ENCODE peak calls at places on chromosomes 6 and 20, in ten cellular contexts. R is AG09309; Z is CD8-positive, alpha-beta T cell; M is Calu3; P is tibial artery; W is CD4-positive, alpha-beta T cell; E is ovary; U is dorsolateral prefrontal cortex; F is body of pancreas; L is CD14-positive monocyte. S is an unnamed sample.

GRCh38 chr6:53623497-53623896 is 42.1 kb downstream of the KLHL31 start:
- DNase-seq in R (peak), Z (no peak), M (no peak), P (no peak), W (no peak), E (no peak), U (no peak), F (peak), L (no peak), S (peak)

GRCh38 chr20:17664025-17664638 is 17.9 kb downstream of the RRBP1 start:
- DNase-seq in R (no peak), Z (no peak), M (no peak), P (peak), W (no peak), E (peak), U (no peak), F (no peak), L (no peak), S (no peak)

GRCh38 chr20:63635431-63636141 is 8.7 kb upstream of the GMEB2 start:
- DNase-seq in R (no peak), Z (peak), M (no peak), P (no peak), W (peak), E (no peak), U (no peak), F (peak), L (no peak), S (no peak)

GRCh38 chr20:23397961-23398360 is 23.3 kb downstream of the NAPB start:
- DNase-seq in R (no peak), Z (no peak), M (no peak), P (no peak), W (no peak), E (no peak), U (no peak), F (no peak), L (no peak), S (peak)

GRCh38 chr20:24034820-24035219 is 46.2 kb upstream of the GGTLC1 start:
- DNase-seq in R (no peak), Z (no peak), M (peak), P (no peak), W (no peak), E (no peak), U (no peak), F (peak), L (no peak), S (peak)

GRCh38 chr6:57423468-57423867 is 106.0 kb downstream of the PRIM2 start:
- DNase-seq in R (no peak), Z (no peak), M (no peak), P (no peak), W (no peak), E (no peak), U (no peak), F (no peak), L (no peak), S (no peak)

GRCh38 chr6:138515657-138516056 is 16.4 kb upstream of the NHSL1 start:
- DNase-seq in R (no peak), Z (no peak), M (no peak), P (no peak), W (no peak), E (no peak), U (no peak), F (no peak), L (no peak), S (no peak)

GRCh38 chr6:7185561-7185960 is 77.8 kb downstream of the RREB1 start:
- DNase-seq in R (no peak), Z (no peak), M (no peak), P (no peak), W (no peak), E (no peak), U (no peak), F (no peak), L (no peak), S (no peak)

GRCh38 chr6:467671-468082 is 76.1 kb downstream of the IRF4 start:
- DNase-seq in R (no peak), Z (no peak), M (no peak), P (no peak), W (no peak), E (no peak), U (no peak), F (no peak), L (no peak), S (no peak)

GRCh38 chr20:61236677-61237076 is 15.4 kb upstream of the CDH4 start:
- DNase-seq in R (no peak), Z (no peak), M (no peak), P (no peak), W (no peak), E (no peak), U (no peak), F (no peak), L (no peak), S (no peak)
- TF ChIP-seq CTCF in R (no peak), Z (no peak), M (no peak), P (no peak), W (no peak), E (no peak), U (no peak), F (no peak), L (no peak), S (no peak)

GRCh38 chr6:13703496-13703895 is 8.1 kb downstream of the RANBP9 start:
- DNase-seq in R (no peak), Z (no peak), M (no peak), P (no peak), W (no peak), E (no peak), U (no peak), F (no peak), L (no peak), S (no peak)
- TF ChIP-seq CTCF in R (no peak), Z (no peak), M (no peak), P (no peak), W (no peak), E (no peak), U (no peak), F (no peak), L (no peak), S (no peak)

GRCh38 chr6:168678177-168678576 is 237.2 kb downstream of the SMOC2 start:
- DNase-seq in R (no peak), Z (no peak), M (peak), P (no peak), W (no peak), E (no peak), U (no peak), F (no peak), L (no peak), S (no peak)

GRCh38 chr6:168675375-168675774 is 234.4 kb downstream of the SMOC2 start:
- DNase-seq in R (no peak), Z (no peak), M (no peak), P (no peak), W (no peak), E (no peak), U (no peak), F (no peak), L (no peak), S (no peak)

GRCh38 chr6:168674595-168674994 is 233.6 kb downstream of the SMOC2 start:
- DNase-seq in R (no peak), Z (no peak), M (no peak), P (no peak), W (no peak), E (no peak), U (no peak), F (no peak), L (no peak), S (no peak)

GRCh38 chr6:168676552-168677317 is 235.8 kb downstream of the SMOC2 start:
- DNase-seq in R (no peak), Z (no peak), M (no peak), P (no peak), W (no peak), E (no peak), U (no peak), F (no peak), L (no peak), S (no peak)

DNA sequence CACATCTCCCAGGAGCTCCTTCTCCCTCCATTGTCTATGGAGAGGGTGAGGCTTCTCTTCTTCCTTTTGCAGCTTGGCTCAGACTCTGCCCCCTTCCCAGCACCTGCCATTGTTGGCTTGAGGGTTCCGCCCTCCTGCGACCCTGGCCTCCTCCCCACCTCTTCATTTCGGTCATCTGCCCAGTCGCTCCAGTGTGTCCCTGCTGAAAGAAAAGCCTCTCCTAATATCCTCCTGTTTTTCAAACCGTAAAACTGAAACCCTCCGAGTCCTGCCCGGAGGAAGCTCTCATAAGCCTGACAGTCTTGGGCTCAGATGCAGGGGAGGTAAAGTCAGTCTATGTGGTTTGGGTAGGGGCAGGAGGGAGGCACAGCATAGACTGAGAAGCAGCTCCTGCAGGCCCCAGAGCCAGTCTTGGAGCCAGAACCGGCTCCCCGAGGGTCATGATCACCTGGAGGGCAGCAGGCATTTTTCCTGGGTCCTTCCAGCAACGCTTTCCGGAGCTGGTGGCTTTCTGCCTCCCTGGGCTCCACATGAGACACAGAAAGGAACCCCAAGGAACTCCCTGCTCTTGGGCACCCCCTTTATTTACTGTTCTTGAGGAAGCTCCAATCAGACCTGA is 235.1 kb downstream of the SMOC2 start:
- DNase-seq in R (no peak), Z (no peak), M (no peak), P (no peak), W (no peak), E (no peak), U (no peak), F (no peak), L (no peak), S (no peak)
- TF ChIP-seq CTCF in R (no peak), Z (no peak), M (no peak), P (no peak), W (no peak), E (no peak), U (no peak), F (no peak), L (no peak), S (no peak)

GRCh38 chr20:19349879-19350278 is 137.4 kb downstream of the SLC24A3 start:
- DNase-seq in R (no peak), Z (no peak), M (no peak), P (no peak), W (no peak), E (no peak), U (no peak), F (no peak), L (no peak), S (no peak)
- TF ChIP-seq CTCF in R (no peak), Z (no peak), M (no peak), P (no peak), W (no peak), E (no peak), U (no peak), F (no peak), L (no peak), S (no peak)